ENCODE peak calls at places on chromosome 3, in eight cellular contexts. A is GM06990, G is NCI-H1105 treated with DMSO at 0.1 percent for 48 hours, B is OCI-M1, V is H7, H is globus pallidus, U is AG10803, K is HuH-7.5. J is an unnamed sample.

GRCh38 chr3:172391592-172392302 is 56.5 kb downstream of the GHSR start:
- DNase-seq in V (no peak), B (peak; percentile 91), G (no peak), U (peak; percentile 57), H (no peak), A (no peak), K (no peak), J (peak; percentile 42)

GRCh38 chr3:104257486-104257885 is 1109.2 kb upstream of the ALCAM start:
- DNase-seq in V (no peak), B (no peak), A (no peak), H (no peak), G (no peak), K (no peak), U (no peak), J (no peak)

GRCh38 chr3:148955544-148956346 is 35.6 kb upstream of the GYG1 start:
- DNase-seq in K (peak; percentile 13), V (peak; percentile 40), B (peak; percentile 60), A (no peak), H (peak; percentile 62), U (peak; percentile 96), G (peak; percentile 78), J (peak; percentile 80)

GRCh38 chr3:157073810-157074209 is 86.1 kb downstream of the CCNL1 start:
- DNase-seq in H (no peak), K (no peak), B (no peak), A (no peak), U (peak; percentile 95), V (no peak), G (no peak), J (no peak)

GRCh38 chr3:45964139-45964538 is 20.9 kb downstream of the CXCR6 start:
- DNase-seq in A (peak; percentile 43), K (no peak), B (no peak), V (no peak), H (no peak), G (no peak), U (no peak), J (no peak)

GRCh38 chr3:11989383-11990050 is 14.7 kb upstream of the SYN2 start:
- DNase-seq in V (no peak), G (no peak), U (no peak), H (no peak), K (no peak), B (peak; percentile 40), A (no peak), J (no peak)

GRCh38 chr3:79040091-79040490 is 727.7 kb downstream of the ROBO1 start:
- DNase-seq in A (no peak), V (no peak), B (no peak), H (no peak), U (no peak), G (no peak), K (no peak), J (no peak)

GRCh38 chr3:139427283-139428060 is 38.0 kb upstream of the COPB2 start:
- DNase-seq in A (peak; percentile 8), B (peak; percentile 88), G (peak; percentile 91), K (peak; percentile 49), U (peak; percentile 81), V (peak; percentile 50), H (peak; percentile 85), J (peak; percentile 90)